ENCODE peak calls at places on chromosomes 5 and 9, in ten cellular contexts. S is left ventricle myocardium inferior, F is suprapubic skin, A is tibial nerve, N is GM12878, W is Panc1, Z is PC-9, L is ovary, V is right lobe of liver, J is pancreas. B is an unnamed sample.

GRCh38 chr5:176748073-176748966 is 62.0 kb upstream of the UNC5A start:
- DNase-seq in A (no peak), W (no peak), S (no peak), L (no peak), Z (no peak), F (peak; percentile 29), N (no peak), J (no peak), V (peak; percentile 31), B (no peak)

GRCh38 chr5:107670028-107670926 is 460 bp downstream of the EFNA5 start:
- DNase-seq in S (peak; percentile 21), W (no peak), A (no peak), J (peak; percentile 74), F (peak; percentile 71), N (no peak), L (peak; percentile 27), Z (no peak), V (no peak), B (peak; percentile 73)

GRCh38 chr9:1253098-1253979 is 203.2 kb downstream of the DMRT2 start:
- DNase-seq in A (no peak), N (no peak), L (no peak), Z (no peak), S (no peak), J (no peak), V (no peak), F (no peak), W (no peak), B (no peak)

GRCh38 chr5:159341914-159342313 is 11.6 kb upstream of the IL12B start:
- DNase-seq in F (peak; percentile 74), L (no peak), N (no peak), V (peak; percentile 79), S (peak; percentile 38), W (no peak), Z (peak; percentile 83), J (no peak), A (peak; percentile 20), B (peak; percentile 78)

GRCh38 chr5:119435436-119436132 is 16.7 kb upstream of the HSD17B4 start:
- DNase-seq in L (no peak), V (peak; percentile 78), F (no peak), A (peak; percentile 26), Z (peak; percentile 43), N (peak; percentile 44), W (no peak), S (peak; percentile 55), J (peak; percentile 76), B (peak; percentile 66)

GRCh38 chr5:89351232-89351631 is 468.2 kb upstream of the MEF2C start:
- DNase-seq in S (no peak), Z (no peak), N (no peak), F (no peak), V (no peak), J (no peak), A (no peak), L (no peak), W (no peak), B (no peak)

GRCh38 chr9:17065062-17065461 is 69.8 kb upstream of the CNTLN start:
- DNase-seq in J (no peak), L (no peak), F (no peak), S (no peak), Z (no peak), A (no peak), W (no peak), N (no peak), V (no peak), B (peak; percentile 93)

GRCh38 chr5:16417392-16418074 is 48.1 kb downstream of the ZNF622 start:
- DNase-seq in V (no peak), W (no peak), F (no peak), Z (no peak), A (no peak), J (no peak), S (no peak), L (no peak), N (no peak), B (no peak)

GRCh38 chr9:113593682-113594281 is 130.3 kb downstream of the RGS3 start:
- DNase-seq in J (peak; percentile 83), V (peak; percentile 93), N (no peak), Z (no peak), A (peak; percentile 77), F (peak; percentile 96), W (peak; percentile 87), S (peak; percentile 95), L (peak; percentile 85), B (peak; percentile 98)

GRCh38 chr9:114004221-114004716 is 73.8 kb downstream of the AMBP start:
- DNase-seq in L (no peak), V (peak; percentile 56), A (no peak), W (no peak), F (peak; percentile 64), Z (no peak), N (no peak), S (peak; percentile 54), J (no peak), B (no peak)

GRCh38 chr9:93346240-93347112 is 105.0 kb upstream of the FAM120A start:
- DNase-seq in A (no peak), J (peak; percentile 61), F (no peak), Z (no peak), L (no peak), S (no peak), W (no peak), N (no peak), V (no peak), B (peak; percentile 23)

GRCh38 chr9:78574354-78575036 is 277.6 kb downstream of the PSAT1 start:
- DNase-seq in W (no peak), L (no peak), J (no peak), F (no peak), N (no peak), S (no peak), A (no peak), Z (no peak), V (no peak), B (no peak)

GRCh38 chr5:114658179-114658578 is 296.3 kb downstream of the KCNN2 start:
- DNase-seq in L (no peak), W (no peak), Z (no peak), S (no peak), A (no peak), V (no peak), N (no peak), J (no peak), F (no peak), B (no peak)

GRCh38 chr9:136614967-136615623 is 47.6 kb upstream of the EGFL7 start:
- DNase-seq in F (no peak), N (no peak), A (no peak), Z (no peak), L (no peak), S (peak; percentile 20), W (no peak), J (no peak), V (no peak), B (no peak)
- TF ChIP-seq CTCF in F (no peak), N (no peak), A (no peak), Z (no peak), L (no peak), S (peak; percentile 32), W (no peak), J (no peak), V (no peak), B (no peak)

DNA sequence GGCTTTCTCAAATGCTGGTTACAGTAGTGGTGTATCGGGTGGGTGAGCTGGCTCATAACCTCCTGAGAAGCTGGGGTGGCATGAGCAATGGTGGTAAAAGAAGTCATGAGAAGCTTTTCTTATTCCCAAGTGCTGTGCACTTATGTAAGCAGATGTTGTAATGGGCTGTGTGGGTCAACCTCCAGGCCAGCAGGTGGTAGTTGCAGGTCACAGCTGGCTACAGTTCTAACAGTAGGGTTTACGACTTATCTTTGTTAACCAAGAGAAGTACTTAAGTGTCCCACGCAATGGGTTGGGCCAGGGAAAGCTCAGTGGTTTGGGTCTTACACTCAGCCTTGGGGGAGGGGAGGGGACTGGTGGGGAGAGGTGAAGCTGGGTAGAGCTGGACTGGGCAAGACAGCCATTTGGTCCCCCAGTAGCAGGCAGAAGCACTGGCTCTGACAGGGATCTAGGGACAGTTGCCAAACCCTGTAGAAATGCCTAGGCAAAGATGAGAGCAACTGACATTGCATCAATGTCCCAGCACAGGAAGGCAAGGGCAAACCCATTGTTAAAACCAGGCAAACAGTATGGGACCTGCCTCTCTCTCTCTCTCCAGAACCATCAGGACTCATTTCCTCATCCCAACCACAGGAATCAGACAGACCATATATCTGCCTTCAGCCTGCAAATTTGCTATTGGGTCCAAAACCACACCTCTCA is 76.8 kb downstream of the RNF130 start:
- DNase-seq in W (no peak), Z (no peak), F (no peak), S (no peak), N (no peak), V (no peak), L (no peak), J (no peak), A (no peak), B (no peak)
- H3K9me3 ChIP-seq in W (no peaks in the 10 kb centered on the region), Z (peaks cover 3% of the 10 kb centered on the region), F (no peaks in the 10 kb centered on the region), S (peaks cover 23% of the 10 kb centered on the region), N (no peaks in the 10 kb centered on the region), V (no peaks in the 10 kb centered on the region), L (peaks cover 7% of the 10 kb centered on the region), J (no peaks in the 10 kb centered on the region), A (no peaks in the 10 kb centered on the region), B (peaks cover 2% of the 10 kb centered on the region)

GRCh38 chr5:14216372-14216771 is 73.2 kb downstream of the TRIO start:
- DNase-seq in W (no peak), V (no peak), Z (no peak), L (no peak), A (no peak), F (no peak), S (no peak), N (no peak), J (no peak), B (no peak)

GRCh38 chr5:14218011-14218410 is 74.9 kb downstream of the TRIO start:
- DNase-seq in A (no peak), F (no peak), L (no peak), V (no peak), J (no peak), S (no peak), N (no peak), W (no peak), Z (no peak), B (no peak)

GRCh38 chr5:14216902-14217301 is 73.8 kb downstream of the TRIO start:
- DNase-seq in V (no peak), J (no peak), A (no peak), N (no peak), W (no peak), L (no peak), S (no peak), Z (no peak), F (no peak), B (no peak)

GRCh38 chr5:14218480-14218879 is 75.3 kb downstream of the TRIO start:
- DNase-seq in A (no peak), Z (no peak), N (no peak), J (no peak), W (no peak), F (no peak), V (no peak), S (no peak), L (no peak), B (no peak)

GRCh38 chr5:14217587-14217986 is 74.4 kb downstream of the TRIO start:
- DNase-seq in F (no peak), A (no peak), Z (no peak), W (no peak), V (peak; percentile 83), L (no peak), N (no peak), S (peak; percentile 32), J (no peak), B (no peak)
- H3K4me1 ChIP-seq in F (peaks cover 27% of the 10 kb centered on the region), A (peaks cover 30% of the 10 kb centered on the region), Z (peaks cover 20% of the 10 kb centered on the region), W (peaks cover 100% of the 10 kb centered on the region), V (peaks cover 60% of the 10 kb centered on the region), L (peaks cover 28% of the 10 kb centered on the region), N (peaks cover 61% of the 10 kb centered on the region), S (peaks cover 78% of the 10 kb centered on the region), J (no peaks in the 10 kb centered on the region), B (peaks cover 21% of the 10 kb centered on the region)

GRCh38 chr9:108272350-108272899 is 583.4 kb downstream of the ACTL7B start:
- DNase-seq in Z (peak; percentile 54), N (no peak), L (peak; percentile 36), S (peak; percentile 40), W (no peak), F (no peak), A (peak; percentile 17), V (peak; percentile 69), J (peak; percentile 72), B (peak; percentile 81)
- TF ChIP-seq CTCF in Z (peak; percentile 71), N (peak; percentile 13), L (no peak), S (peak; percentile 75), W (peak; percentile 44), F (peak; percentile 5), A (peak; percentile 55), V (peak; percentile 74), J (peak; percentile 48), B (peak; percentile 83)